ENCODE peak calls at places on chromosomes 3 and 15, in four cellular contexts. G, V, K and M are unnamed samples.
A peak's percentile ranks its signal among the peaks of the same experiment; 100 is the strongest.

GRCh38 chr3:190586631-190587000 is 72.7 kb downstream of the IL1RAP start:
- DNase-seq in K (no peak), G (no peak), V (no peak), M (peak; percentile 52)

GRCh38 chr15:39834256-39834655 is 51.6 kb upstream of the FSIP1 start:
- DNase-seq in K (no peak), G (no peak), V (no peak), M (no peak)

GRCh38 chr3:21562225-21562624 is 188.8 kb downstream of the ZNF385D start:
- DNase-seq in V (no peak), K (no peak), G (no peak), M (no peak)

GRCh38 chr3:128050597-128050996 is 1.6 kb upstream of the SEC61A1 start:
- DNase-seq in G (no peak), V (no peak), K (no peak), M (no peak)

GRCh38 chr3:146136647-146137046 is 24.3 kb downstream of the PLOD2 start:
- DNase-seq in V (no peak), G (no peak), K (no peak), M (no peak)

GRCh38 chr3:171349392-171349791 is 110.8 kb downstream of the TNIK start:
- DNase-seq in K (no peak), V (no peak), G (no peak), M (no peak)

GRCh38 chr3:104005815-104006214 is 1360.9 kb upstream of the ALCAM start:
- DNase-seq in K (no peak), G (no peak), V (no peak), M (no peak)

GRCh38 chr15:92101706-92102434 is 248.4 kb downstream of the SLCO3A1 start:
- DNase-seq in V (no peak), K (no peak), G (no peak), M (no peak)

GRCh38 chr15:59896652-59897051 is 107.5 kb upstream of the FOXB1 start:
- DNase-seq in K (no peak), G (no peak), V (no peak), M (no peak)

GRCh38 chr3:60580826-60581225 is 670.4 kb downstream of the FHIT start:
- DNase-seq in V (no peak), G (no peak), K (no peak), M (no peak)

GRCh38 chr15:26838742-26839460 is 28.0 kb upstream of the GABRA5 start:
- DNase-seq in G (peak; percentile 30), V (peak; percentile 36), K (peak; percentile 69), M (no peak)

GRCh38 chr3:110414851-110415250 is 656.8 kb upstream of the NECTIN3 start:
- DNase-seq in K (no peak), G (no peak), V (no peak), M (peak; percentile 73)

GRCh38 chr3:183341545-183342288 is 86.7 kb downstream of the MCF2L2 start:
- DNase-seq in K (no peak), G (no peak), V (no peak), M (no peak)

GRCh38 chr3:196974661-196975060 is 6.0 kb upstream of the PIGZ start:
- DNase-seq in G (no peak), V (no peak), K (no peak), M (no peak)

GRCh38 chr15:76286231-76286879 is 24.9 kb downstream of the ETFA start:
- DNase-seq in G (no peak), K (no peak), V (no peak), M (no peak)
- TF ChIP-seq ZNF274 in G (no peak), K (no peak), V (no peak), M (no peak)

DNA sequence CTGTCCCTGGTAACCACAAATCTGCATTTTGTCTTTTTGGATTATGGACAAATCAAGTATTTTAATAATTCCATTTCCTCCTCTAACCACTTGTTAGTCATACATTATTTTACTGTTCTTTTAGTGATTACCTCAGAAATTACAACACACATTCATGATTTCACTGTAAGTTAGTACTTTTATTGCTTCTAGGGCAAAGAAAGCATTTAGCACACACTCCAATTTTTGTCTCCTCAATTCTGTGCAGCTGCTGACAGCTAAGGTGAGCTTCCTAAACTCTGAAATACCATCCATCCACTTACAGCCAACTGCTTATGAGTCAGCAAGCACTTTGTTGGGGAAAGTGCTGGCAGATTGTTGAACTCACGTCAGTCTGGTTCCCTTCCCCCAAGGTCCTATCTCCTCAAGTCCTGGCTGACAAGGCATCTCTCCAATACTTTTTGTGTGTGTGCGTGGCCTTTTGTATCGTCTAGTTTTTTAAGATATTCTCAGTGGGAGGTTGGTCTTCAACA is 49.4 kb upstream of the TNFAIP8L3 start:
- DNase-seq in K (peak; percentile 19), V (no peak), G (no peak), M (peak; percentile 34)
- TF ChIP-seq ZNF274 in K (no peak), V (no peak), G (no peak), M (no peak)

DNA sequence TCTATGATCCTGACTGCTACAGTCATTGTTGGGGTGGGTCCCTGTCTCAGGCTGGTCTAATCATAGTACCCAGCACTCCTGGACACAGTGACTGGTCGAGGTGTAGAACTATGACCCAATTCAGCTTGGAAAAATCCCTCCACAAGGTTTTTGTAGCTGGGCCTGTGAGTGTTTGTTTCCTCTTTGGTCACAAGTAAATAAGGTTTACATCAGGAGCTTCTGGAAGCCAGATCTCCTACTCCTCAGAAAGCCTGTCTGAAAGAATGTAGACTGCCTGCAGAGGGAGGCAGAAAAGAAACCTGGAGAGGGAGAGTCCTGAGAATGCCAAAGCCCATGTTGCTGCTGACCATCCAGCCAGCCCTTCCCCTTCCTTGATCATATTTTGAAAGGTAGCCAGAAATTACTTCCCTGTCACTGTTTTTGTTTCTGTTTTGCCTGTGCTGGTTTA is 123.2 kb downstream of the RAP2B start:
- DNase-seq in K (no peak), G (no peak), V (no peak), M (no peak)
- TF ChIP-seq ZNF274 in K (no peak), G (no peak), V (no peak), M (no peak)

GRCh38 chr15:74725241-74725774 is at the start of gene CYP1A1:
- DNase-seq in V (no peak), K (no peak), G (no peak), M (no peak)
- TF ChIP-seq ZNF274 in V (no peak), K (no peak), G (no peak), M (no peak)

GRCh38 chr15:99981839-99982658 is 248.8 kb upstream of the LYSMD4 start:
- DNase-seq in V (no peak), G (no peak), K (no peak), M (no peak)
- TF ChIP-seq ZNF274 in V (no peak), G (no peak), K (no peak), M (no peak)

GRCh38 chr15:52349062-52349700 is 53.6 kb upstream of the MYO5C start:
- DNase-seq in K (no peak), G (no peak), V (no peak), M (no peak)
- TF ChIP-seq ZNF274 in K (no peak), G (no peak), V (no peak), M (no peak)

DNA sequence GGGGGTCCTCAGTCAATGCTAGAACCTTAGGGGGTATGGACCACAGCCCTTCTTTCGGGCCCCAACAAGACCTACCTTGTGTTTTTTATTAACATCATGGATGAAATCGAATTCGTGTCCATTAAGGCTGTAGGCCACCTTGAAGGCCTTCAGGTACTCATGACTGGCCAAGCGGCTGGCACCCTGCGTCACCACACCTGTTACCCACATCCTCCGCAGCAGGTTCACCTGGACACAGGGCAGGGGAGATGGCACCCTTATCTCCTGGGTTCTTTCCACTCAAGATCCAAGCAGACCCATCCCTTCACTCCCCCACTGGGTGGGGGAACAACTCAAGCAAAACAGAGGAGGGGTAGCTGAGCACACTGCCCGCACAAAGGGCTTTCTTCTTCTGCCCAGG is 6.6 kb downstream of the MFGE8 start:
- DNase-seq in K (no peak), G (no peak), V (no peak), M (no peak)
- TF ChIP-seq ZNF274 in K (no peak), G (no peak), V (no peak), M (no peak)